ENCODE peak calls at places on chromosomes 16 and 17, in seven cellular contexts. One of them, this sample, is unnamed.

GRCh38 chr17:80265205-80266068 is 4.8 kb downstream of the RNF213 start:
- ATAC-seq in pancreas: no peak
- ATAC-seq in activated B cell treated with CpG ODN at 0.5 μM for 24 hours: no peak
- ATAC-seq in right lobe of liver: no peak
- ATAC-seq in memory B cell: no peak
- ATAC-seq in heart right ventricle: no peak
- ATAC-seq in T-cell: peak
- ATAC-seq in this sample: no peak

GRCh38 chr17:29168079-29168758 is 12.0 kb downstream of the MYO18A start:
- ATAC-seq in pancreas: no peak
- ATAC-seq in activated B cell treated with CpG ODN at 0.5 μM for 24 hours: no peak
- ATAC-seq in right lobe of liver: peak
- ATAC-seq in memory B cell: no peak
- ATAC-seq in heart right ventricle: no peak
- ATAC-seq in T-cell: no peak
- ATAC-seq in this sample: peak

GRCh38 chr17:76000016-76000754 is 470 bp upstream of the CDK3 start:
- ATAC-seq in pancreas: peak
- ATAC-seq in activated B cell treated with CpG ODN at 0.5 μM for 24 hours: peak
- ATAC-seq in right lobe of liver: peak
- ATAC-seq in memory B cell: peak
- ATAC-seq in heart right ventricle: peak
- ATAC-seq in T-cell: peak
- ATAC-seq in this sample: peak

GRCh38 chr17:48753794-48754499 is 25.4 kb upstream of the HOXB13 start:
- ATAC-seq in pancreas: no peak
- ATAC-seq in activated B cell treated with CpG ODN at 0.5 μM for 24 hours: no peak
- ATAC-seq in right lobe of liver: peak
- ATAC-seq in memory B cell: no peak
- ATAC-seq in heart right ventricle: peak
- ATAC-seq in T-cell: no peak
- ATAC-seq in this sample: no peak

GRCh38 chr16:84303023-84303422 is 8.3 kb downstream of the WFDC1 start:
- ATAC-seq in pancreas: no peak
- ATAC-seq in activated B cell treated with CpG ODN at 0.5 μM for 24 hours: no peak
- ATAC-seq in right lobe of liver: peak
- ATAC-seq in memory B cell: no peak
- ATAC-seq in heart right ventricle: peak
- ATAC-seq in T-cell: no peak
- ATAC-seq in this sample: no peak

GRCh38 chr17:81833921-81834830 is 674 bp downstream of the PPP1R27 start:
- ATAC-seq in pancreas: no peak
- ATAC-seq in activated B cell treated with CpG ODN at 0.5 μM for 24 hours: no peak
- ATAC-seq in right lobe of liver: no peak
- ATAC-seq in memory B cell: no peak
- ATAC-seq in heart right ventricle: no peak
- ATAC-seq in T-cell: no peak
- ATAC-seq in this sample: no peak

GRCh38 chr17:31130286-31131224 is 35.8 kb downstream of the NF1 start:
- ATAC-seq in pancreas: no peak
- ATAC-seq in activated B cell treated with CpG ODN at 0.5 μM for 24 hours: no peak
- ATAC-seq in right lobe of liver: peak
- ATAC-seq in memory B cell: no peak
- ATAC-seq in heart right ventricle: peak
- ATAC-seq in T-cell: no peak
- ATAC-seq in this sample: peak

GRCh38 chr17:4854181-4854681 is 21.1 kb downstream of the MINK1 start:
- ATAC-seq in pancreas: no peak
- ATAC-seq in activated B cell treated with CpG ODN at 0.5 μM for 24 hours: no peak
- ATAC-seq in right lobe of liver: no peak
- ATAC-seq in memory B cell: no peak
- ATAC-seq in heart right ventricle: no peak
- ATAC-seq in T-cell: no peak
- ATAC-seq in this sample: peak

GRCh38 chr16:22815863-22816262 is 1.9 kb downstream of the HS3ST2 start:
- ATAC-seq in pancreas: no peak
- ATAC-seq in activated B cell treated with CpG ODN at 0.5 μM for 24 hours: no peak
- ATAC-seq in right lobe of liver: no peak
- ATAC-seq in memory B cell: no peak
- ATAC-seq in heart right ventricle: no peak
- ATAC-seq in T-cell: no peak
- ATAC-seq in this sample: no peak

GRCh38 chr16:11696266-11697012 is 28.2 kb downstream of the SNN start:
- ATAC-seq in pancreas: no peak
- ATAC-seq in activated B cell treated with CpG ODN at 0.5 μM for 24 hours: no peak
- ATAC-seq in right lobe of liver: no peak
- ATAC-seq in memory B cell: no peak
- ATAC-seq in heart right ventricle: no peak
- ATAC-seq in T-cell: no peak
- ATAC-seq in this sample: no peak

GRCh38 chr16:53445534-53445933 is 11.3 kb downstream of the RBL2 start:
- ATAC-seq in pancreas: no peak
- ATAC-seq in activated B cell treated with CpG ODN at 0.5 μM for 24 hours: no peak
- ATAC-seq in right lobe of liver: no peak
- ATAC-seq in memory B cell: no peak
- ATAC-seq in heart right ventricle: no peak
- ATAC-seq in T-cell: peak
- ATAC-seq in this sample: peak

This sample was measured in esophagus mucosa.